ENCODE peak calls at places on chromosomes 7 and 10, in seven cellular contexts. W is IMR-90, J is WTC11, E is H1, I is HepG2, C is SK-N-SH, U is A549. S is an unnamed sample.

GRCh38 chr7:150379590-150380379 is 655 bp downstream of the ZNF775 start:
- DNase-seq in W (no peak), J (peak; percentile 28), E (no peak), I (no peak), C (peak; percentile 72), U (peak; percentile 48), S (no peak)

GRCh38 chr7:64885520-64886240 is 17.4 kb upstream of the ZNF273 start:
- DNase-seq in W (no peak), J (no peak), E (no peak), I (no peak), C (peak; percentile 8), U (no peak), S (no peak)

GRCh38 chr10:113132651-113133088 is 182.6 kb downstream of the TCF7L2 start:
- DNase-seq in W (peak; percentile 32), J (peak; percentile 51), E (no peak), I (no peak), C (no peak), U (no peak), S (no peak)

GRCh38 chr10:34058922-34059614 is 724.6 kb upstream of the NRP1 start:
- DNase-seq in W (no peak), J (no peak), E (no peak), I (no peak), C (no peak), U (no peak), S (no peak)

GRCh38 chr7:6422926-6423632 is 24.7 kb downstream of the DAGLB start:
- DNase-seq in W (no peak), J (no peak), E (no peak), I (no peak), C (no peak), U (no peak), S (no peak)

GRCh38 chr7:139650429-139651100 is 127.1 kb downstream of the CLEC2L start:
- DNase-seq in W (no peak), J (no peak), E (no peak), I (no peak), C (no peak), U (no peak), S (no peak)

GRCh38 chr7:28091190-28091589 is 89.4 kb downstream of the JAZF1 start:
- DNase-seq in W (no peak), J (no peak), E (no peak), I (no peak), C (no peak), U (no peak), S (no peak)

GRCh38 chr7:108358553-108358952 is 97.7 kb downstream of the NRCAM start:
- DNase-seq in W (peak; percentile 64), J (no peak), E (peak; percentile 46), I (peak; percentile 98), C (peak; percentile 47), U (peak; percentile 29), S (no peak)

GRCh38 chr10:73262105-73262730 is 9.8 kb upstream of the MRPS16 start:
- DNase-seq in W (peak; percentile 74), J (no peak), E (no peak), I (peak; percentile 52), C (no peak), U (peak; percentile 68), S (no peak)

GRCh38 chr7:43648725-43649406 is 66.0 kb downstream of the STK17A start:
- DNase-seq in W (peak; percentile 85), J (no peak), E (no peak), I (no peak), C (no peak), U (no peak), S (peak; percentile 97)

GRCh38 chr10:30725661-30726060 is 96.1 kb upstream of the LYZL2 start:
- DNase-seq in W (no peak), J (no peak), E (no peak), I (no peak), C (no peak), U (no peak), S (no peak)

GRCh38 chr10:70232155-70232858 is 922 bp downstream of the PPA1 start:
- DNase-seq in W (peak; percentile 60), J (no peak), E (no peak), I (peak; percentile 71), C (peak; percentile 36), U (peak; percentile 36), S (no peak)

GRCh38 chr7:50783801-50784507 is 1.3 kb upstream of the GRB10 start:
- DNase-seq in W (peak; percentile 29), J (no peak), E (no peak), I (no peak), C (no peak), U (no peak), S (no peak)

GRCh38 chr7:51064688-51065087 is 251.9 kb downstream of the COBL start:
- DNase-seq in W (no peak), J (no peak), E (no peak), I (no peak), C (no peak), U (no peak), S (no peak)

GRCh38 chr10:105803206-105803605 is 1162.1 kb downstream of the SORCS3 start:
- DNase-seq in W (no peak), J (no peak), E (no peak), I (no peak), C (no peak), U (no peak), S (no peak)

GRCh38 chr10:91709394-91709798 is 76.5 kb upstream of the PPP1R3C start:
- DNase-seq in W (peak; percentile 57), J (no peak), E (no peak), I (no peak), C (no peak), U (no peak), S (no peak)

GRCh38 chr10:45440511-45441062 is 66.6 kb downstream of the ALOX5 start:
- DNase-seq in W (no peak), J (no peak), E (no peak), I (no peak), C (no peak), U (no peak), S (no peak)

GRCh38 chr7:122350701-122351100 is 46.2 kb upstream of the FEZF1 start:
- DNase-seq in W (no peak), J (no peak), E (no peak), I (no peak), C (no peak), U (no peak), S (no peak)

GRCh38 chr10:31456463-31456862 is 137.4 kb downstream of the ZEB1 start:
- DNase-seq in W (no peak), J (no peak), E (no peak), I (no peak), C (no peak), U (no peak), S (no peak)

GRCh38 chr10:109961181-109962001 is 38.1 kb upstream of the XPNPEP1 start:
- DNase-seq in W (peak; percentile 69), J (no peak), E (no peak), I (no peak), C (peak; percentile 26), U (no peak), S (no peak)

GRCh38 chr10:109962247-109962646 is 38.9 kb upstream of the XPNPEP1 start:
- DNase-seq in W (peak; percentile 25), J (no peak), E (no peak), I (no peak), C (no peak), U (no peak), S (no peak)

GRCh38 chr10:109966961-109967738 is 40.6 kb upstream of the ADD3 start:
- DNase-seq in W (peak; percentile 88), J (no peak), E (no peak), I (peak; percentile 82), C (peak; percentile 72), U (no peak), S (no peak)

GRCh38 chr10:109964318-109964717 is 41.0 kb upstream of the XPNPEP1 start:
- DNase-seq in W (no peak), J (no peak), E (no peak), I (no peak), C (no peak), U (no peak), S (no peak)

DNA sequence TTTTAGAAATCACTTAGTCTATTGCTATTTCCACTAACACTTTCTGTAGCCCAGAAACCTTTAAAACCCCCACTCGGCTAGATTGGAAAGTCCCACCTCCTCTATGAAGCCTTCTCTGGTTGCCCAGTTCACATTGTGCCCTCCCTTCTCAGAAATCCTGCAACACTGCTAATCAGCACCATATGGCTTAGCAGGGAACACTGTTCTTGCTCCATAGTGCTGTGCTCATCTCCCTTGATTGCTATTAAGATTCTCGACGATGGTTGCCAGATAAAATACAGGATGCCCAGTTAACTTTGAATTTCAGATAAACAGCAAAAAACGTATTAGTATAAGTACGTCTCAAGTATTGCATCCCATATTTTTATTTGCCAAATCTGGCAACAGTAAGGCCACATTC is 40.1 kb upstream of the XPNPEP1 start:
- DNase-seq in W (peak; percentile 58), J (no peak), E (no peak), I (no peak), C (peak; percentile 62), U (no peak), S (no peak)
- TF ChIP-seq USF2 in W (no peak), J (no peak), E (no peak), I (no peak), C (no peak), U (no peak), S (no peak)

DNA sequence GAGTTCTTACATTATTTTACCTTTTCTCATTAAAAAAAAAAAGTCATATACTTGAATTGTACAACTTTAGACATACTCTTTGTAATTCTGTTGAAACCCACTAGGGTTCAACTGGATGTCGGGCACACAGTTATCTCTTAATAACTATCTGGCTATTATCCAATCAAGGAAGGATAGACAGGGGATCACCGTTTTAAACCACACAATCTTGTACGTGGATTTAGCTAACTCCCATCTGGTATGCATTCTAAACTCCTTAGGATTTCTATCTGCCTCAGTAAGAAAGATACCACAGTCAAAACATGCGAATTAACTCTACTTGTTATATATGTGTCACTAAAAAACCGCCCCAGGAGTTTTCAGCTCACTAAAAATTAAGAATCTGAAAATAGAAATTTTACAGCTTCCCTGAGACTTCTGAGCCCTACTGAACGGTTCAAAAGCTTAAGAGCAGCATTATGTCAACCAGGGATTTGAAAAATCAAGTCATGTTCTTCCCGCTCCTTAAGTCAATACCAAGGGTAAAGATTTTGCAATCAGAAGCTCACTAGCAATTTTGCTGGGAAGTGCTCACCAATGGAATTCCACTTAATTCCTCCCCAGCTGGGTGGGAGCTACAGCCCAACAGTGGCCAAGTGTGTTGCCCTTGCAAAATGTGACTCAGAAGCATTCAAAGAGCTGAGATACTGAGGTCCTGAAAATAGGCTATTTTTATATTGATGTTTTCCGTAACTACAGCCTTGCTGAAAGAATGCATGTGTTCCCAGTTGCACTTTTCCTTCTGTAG is 267.0 kb downstream of the FRMD4A start:
- DNase-seq in W (peak; percentile 87), J (no peak), E (no peak), I (no peak), C (no peak), U (no peak), S (no peak)
- TF ChIP-seq USF2 in W (no peak), J (no peak), E (no peak), I (no peak), C (no peak), U (no peak), S (no peak)

GRCh38 chr10:48429309-48429708 is 122.8 kb downstream of the MAPK8 start:
- DNase-seq in W (no peak), J (no peak), E (no peak), I (no peak), C (no peak), U (no peak), S (no peak)
- TF ChIP-seq USF2 in W (no peak), J (no peak), E (no peak), I (no peak), C (no peak), U (no peak), S (no peak)

DNA sequence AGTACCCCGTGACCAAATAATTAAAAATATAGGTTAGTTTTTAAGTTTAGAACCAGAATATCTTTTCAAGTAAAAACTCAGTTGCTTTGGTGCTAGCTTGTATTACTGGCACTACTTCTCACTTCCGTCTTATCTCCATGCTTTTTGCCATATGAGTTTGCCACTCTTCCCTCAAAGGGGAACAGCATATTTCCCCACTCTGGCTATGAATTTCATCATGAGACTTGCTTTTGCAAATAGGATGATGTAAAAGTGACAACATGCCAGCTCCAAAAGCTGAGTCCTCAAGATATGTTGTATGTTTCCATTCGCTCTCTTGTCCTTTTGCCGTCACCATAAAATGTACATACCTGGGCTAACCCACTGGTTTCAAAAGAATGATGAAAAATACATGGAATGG is 178.1 kb upstream of the SEMA3A start:
- DNase-seq in W (peak; percentile 52), J (no peak), E (no peak), I (no peak), C (no peak), U (no peak), S (no peak)
- TF ChIP-seq USF2 in W (no peak), J (no peak), E (no peak), I (no peak), C (no peak), U (no peak), S (no peak)